ENCODE peak calls at places on chromosomes 11 and 22, in eight cellular contexts. W is stimulated activated CD4-positive, alpha-beta T cell treated with anti-CD3 and anti-CD28 coated beads, Interleukin-15, amount 100 ng/mL, for 48 hours; V is iPS DF 6.9; P is NCI-H187; L is heart right ventricle; Y is LoVo; U is naive thymus-derived CD8-positive, alpha-beta T cell; F is H7. A is an unnamed sample.
A peak's percentile ranks its signal among the peaks of the same experiment; 100 is the strongest.

GRCh38 chr11:115911656-115912055 is 407.4 kb upstream of the CADM1 start:
- DNase-seq in P (peak; percentile 93), W (no peak), V (no peak), U (no peak), Y (no peak), F (no peak), L (no peak), A (peak; percentile 61)

GRCh38 chr11:129013737-129014475 is 71.2 kb upstream of the TP53AIP1 start:
- DNase-seq in W (no peak), U (no peak), F (no peak), Y (peak; percentile 82), P (no peak), V (no peak), L (no peak), A (no peak)

GRCh38 chr11:72493426-72494108 is 59.2 kb upstream of the CLPB start:
- DNase-seq in W (no peak), U (no peak), V (no peak), F (peak; percentile 33), L (no peak), Y (no peak), P (no peak), A (no peak)

GRCh38 chr11:124481365-124482323 is 36.1 kb upstream of the OR8B8 start:
- DNase-seq in F (peak; percentile 19), U (no peak), L (no peak), P (no peak), Y (peak; percentile 18), W (no peak), V (peak; percentile 5), A (no peak)

GRCh38 chr11:45654242-45654641 is 11.2 kb downstream of the CHST1 start:
- DNase-seq in L (no peak), V (no peak), F (peak; percentile 36), Y (no peak), W (no peak), U (no peak), P (no peak), A (no peak)

GRCh38 chr11:29333993-29334780 is 682.6 kb downstream of the KCNA4 start:
- DNase-seq in U (no peak), F (peak; percentile 14), L (no peak), P (no peak), Y (peak; percentile 34), W (no peak), V (no peak), A (no peak)

GRCh38 chr22:19641254-19641982 is 72.9 kb upstream of the SEPTIN5 start:
- DNase-seq in V (peak; percentile 71), F (peak; percentile 88), Y (peak; percentile 26), W (no peak), P (no peak), U (no peak), L (no peak), A (no peak)

GRCh38 chr11:1130276-1131032 is 27.3 kb upstream of the MUC5AC start:
- DNase-seq in P (no peak), F (peak; percentile 57), V (no peak), W (no peak), L (no peak), U (no peak), Y (no peak), A (no peak)

GRCh38 chr11:60798631-60799030 is 13.5 kb downstream of the MS4A10 start:
- DNase-seq in P (no peak), W (no peak), U (no peak), F (no peak), V (no peak), L (no peak), Y (no peak), A (no peak)

GRCh38 chr22:39906207-39906606 is 5.3 kb downstream of the GRAP2 start:
- DNase-seq in W (no peak), Y (no peak), L (no peak), P (no peak), V (no peak), F (peak; percentile 33), U (no peak), A (no peak)

GRCh38 chr11:126475627-126475991 is 120.1 kb downstream of the ST3GAL4 start:
- DNase-seq in W (no peak), U (no peak), P (no peak), L (no peak), V (no peak), F (peak; percentile 51), Y (no peak), A (no peak)

GRCh38 chr11:86692317-86692716 is 19.9 kb upstream of the ME3 start:
- DNase-seq in V (no peak), F (no peak), P (no peak), U (no peak), L (no peak), W (no peak), Y (no peak), A (no peak)

GRCh38 chr11:56394381-56394780 is 18.1 kb upstream of the OR5AL1 start:
- DNase-seq in V (no peak), F (no peak), W (no peak), U (no peak), L (no peak), Y (no peak), P (no peak), A (no peak)

GRCh38 chr11:66851698-66852465 is 5.0 kb upstream of the LRFN4 start:
- DNase-seq in U (no peak), W (no peak), L (no peak), P (no peak), V (no peak), Y (no peak), F (peak; percentile 86), A (no peak)

GRCh38 chr11:47264119-47264915 is 5.6 kb upstream of the MADD start:
- DNase-seq in W (no peak), U (no peak), P (no peak), V (no peak), Y (no peak), F (no peak), L (no peak), A (no peak)

GRCh38 chr22:18042685-18043084 is 18.3 kb upstream of the MICAL3 start:
- DNase-seq in P (no peak), L (no peak), Y (no peak), W (no peak), U (no peak), V (no peak), F (no peak), A (no peak)

GRCh38 chr11:47377571-47378010 is 756 bp downstream of the SPI1 start:
- DNase-seq in U (no peak), P (no peak), V (no peak), L (no peak), F (no peak), W (no peak), Y (no peak), A (no peak)

GRCh38 chr11:35688023-35688422 is 25.4 kb downstream of the TRIM44 start:
- DNase-seq in Y (no peak), W (no peak), U (no peak), F (no peak), V (no peak), P (no peak), L (no peak), A (no peak)

GRCh38 chr11:68542617-68543016 is 82.1 kb downstream of the PPP6R3 start:
- DNase-seq in W (no peak), V (no peak), Y (no peak), L (no peak), U (no peak), P (no peak), F (no peak), A (no peak)

GRCh38 chr11:121466063-121466794 is 13.5 kb upstream of the SORL1-AS1 start:
- DNase-seq in V (peak; percentile 76), P (peak; percentile 21), Y (peak; percentile 98), U (no peak), L (peak; percentile 79), W (peak; percentile 30), F (peak; percentile 82), A (peak; percentile 69)

GRCh38 chr11:119791701-119792151 is 62.7 kb upstream of the NECTIN1 start:
- DNase-seq in F (peak; percentile 72), U (no peak), L (no peak), Y (no peak), W (no peak), P (no peak), V (no peak), A (no peak)

GRCh38 chr11:92653448-92653847 is 316.0 kb upstream of the MTNR1B start:
- DNase-seq in U (no peak), L (no peak), V (no peak), Y (no peak), P (no peak), W (no peak), F (no peak), A (no peak)

GRCh38 chr11:116193321-116194114 is 579.3 kb downstream of the BUD13 start:
- DNase-seq in P (no peak), Y (peak; percentile 29), U (no peak), F (peak; percentile 85), W (no peak), V (no peak), L (no peak), A (no peak)

GRCh38 chr22:45861259-45861658 is 115.7 kb downstream of the WNT7B start:
- DNase-seq in P (no peak), W (no peak), F (no peak), L (no peak), U (no peak), V (no peak), Y (no peak), A (no peak)

GRCh38 chr11:95918720-95919119 is 5.2 kb downstream of the MTMR2 start:
- DNase-seq in Y (no peak), W (no peak), P (no peak), L (no peak), F (no peak), V (no peak), U (no peak), A (no peak)

GRCh38 chr11:60785806-60786361 is 751 bp downstream of the MS4A10 start:
- DNase-seq in Y (no peak), L (no peak), F (no peak), W (no peak), P (no peak), U (no peak), V (no peak), A (no peak)

GRCh38 chr11:61682093-61682732 is 2.0 kb downstream of the DAGLA start:
- DNase-seq in Y (no peak), U (no peak), F (peak; percentile 47), P (no peak), L (peak; percentile 56), W (no peak), V (no peak), A (no peak)

A was measured in NCI-H2107.